ENCODE peak calls at places on chromosomes 13 and 19, in nine cellular contexts. One of them, this sample, is unnamed. For H3K4me1, the result is how much of the 10 kb centered on the place peaks cover.

GRCh38 chr13:45674908-45675307 is 27.2 kb upstream of the CBY2 start:
- DNase-seq in CD4-positive, alpha-beta memory T cell: no peak
- DNase-seq in CD4-positive, CD25-positive, alpha-beta regulatory T cell: no peak
- DNase-seq in ovary: no peak
- DNase-seq in osteoblast: peak
- DNase-seq in mammary epithelial cell: peak
- DNase-seq in ascending aorta: no peak
- DNase-seq in mesenchymal stem cell: peak
- DNase-seq in CD8-positive, alpha-beta T cell: no peak
- DNase-seq in this sample: no peak

GRCh38 chr13:106533940-106534843 is 1.3 kb downstream of the EFNB2 start:
- DNase-seq in mammary epithelial cell: peak
- DNase-seq in CD8-positive, alpha-beta T cell: peak
- DNase-seq in osteoblast: peak
- DNase-seq in CD4-positive, alpha-beta memory T cell: peak
- DNase-seq in mesenchymal stem cell: peak
- DNase-seq in ascending aorta: peak
- DNase-seq in ovary: peak
- DNase-seq in CD4-positive, CD25-positive, alpha-beta regulatory T cell: peak
- DNase-seq in this sample: peak

GRCh38 chr13:84126671-84127171 is 244.4 kb upstream of the SLITRK1 start:
- DNase-seq in mesenchymal stem cell: no peak
- DNase-seq in ovary: no peak
- DNase-seq in osteoblast: no peak
- DNase-seq in CD8-positive, alpha-beta T cell: no peak
- DNase-seq in ascending aorta: no peak
- DNase-seq in CD4-positive, CD25-positive, alpha-beta regulatory T cell: no peak
- DNase-seq in mammary epithelial cell: no peak
- DNase-seq in CD4-positive, alpha-beta memory T cell: no peak
- DNase-seq in this sample: no peak

GRCh38 chr13:113981201-113981605 is 7.3 kb upstream of the C13orf46 start:
- DNase-seq in mesenchymal stem cell: no peak
- DNase-seq in CD4-positive, CD25-positive, alpha-beta regulatory T cell: no peak
- DNase-seq in CD8-positive, alpha-beta T cell: no peak
- DNase-seq in CD4-positive, alpha-beta memory T cell: no peak
- DNase-seq in ascending aorta: no peak
- DNase-seq in mammary epithelial cell: peak
- DNase-seq in osteoblast: no peak
- DNase-seq in ovary: no peak
- DNase-seq in this sample: peak

GRCh38 chr13:94968040-94968756 is 255.9 kb upstream of the SOX21 start:
- DNase-seq in CD8-positive, alpha-beta T cell: no peak
- DNase-seq in mesenchymal stem cell: peak
- DNase-seq in CD4-positive, alpha-beta memory T cell: no peak
- DNase-seq in mammary epithelial cell: no peak
- DNase-seq in osteoblast: no peak
- DNase-seq in CD4-positive, CD25-positive, alpha-beta regulatory T cell: no peak
- DNase-seq in ascending aorta: no peak
- DNase-seq in ovary: peak
- DNase-seq in this sample: no peak

GRCh38 chr19:52007436-52007804 is 591 bp downstream of the ZNF615 start:
- DNase-seq in CD4-positive, alpha-beta memory T cell: no peak
- DNase-seq in CD4-positive, CD25-positive, alpha-beta regulatory T cell: no peak
- DNase-seq in mammary epithelial cell: no peak
- DNase-seq in osteoblast: peak
- DNase-seq in mesenchymal stem cell: no peak
- DNase-seq in CD8-positive, alpha-beta T cell: no peak
- DNase-seq in ascending aorta: no peak
- DNase-seq in ovary: no peak
- DNase-seq in this sample: no peak

GRCh38 chr13:92365904-92366303 is 860.7 kb upstream of the GPC6 start:
- DNase-seq in CD4-positive, CD25-positive, alpha-beta regulatory T cell: no peak
- DNase-seq in mammary epithelial cell: no peak
- DNase-seq in CD4-positive, alpha-beta memory T cell: no peak
- DNase-seq in ovary: no peak
- DNase-seq in osteoblast: no peak
- DNase-seq in mesenchymal stem cell: no peak
- DNase-seq in CD8-positive, alpha-beta T cell: no peak
- DNase-seq in ascending aorta: no peak
- DNase-seq in this sample: no peak

GRCh38 chr19:57888494-57889231 is at the start of gene ZNF814:
- DNase-seq in osteoblast: peak
- DNase-seq in ascending aorta: peak
- DNase-seq in CD4-positive, CD25-positive, alpha-beta regulatory T cell: peak
- DNase-seq in CD8-positive, alpha-beta T cell: peak
- DNase-seq in ovary: peak
- DNase-seq in mesenchymal stem cell: peak
- DNase-seq in mammary epithelial cell: peak
- DNase-seq in CD4-positive, alpha-beta memory T cell: peak
- DNase-seq in this sample: peak

GRCh38 chr19:51441410-51442390 is 16.6 kb downstream of the SIGLEC8 start:
- DNase-seq in mammary epithelial cell: peak
- DNase-seq in ovary: no peak
- DNase-seq in CD4-positive, CD25-positive, alpha-beta regulatory T cell: peak
- DNase-seq in osteoblast: no peak
- DNase-seq in CD8-positive, alpha-beta T cell: peak
- DNase-seq in mesenchymal stem cell: no peak
- DNase-seq in CD4-positive, alpha-beta memory T cell: peak
- DNase-seq in ascending aorta: peak
- DNase-seq in this sample: no peak

GRCh38 chr13:37375071-37375470 is 223.5 kb downstream of the POSTN start:
- DNase-seq in mammary epithelial cell: peak
- DNase-seq in ovary: no peak
- DNase-seq in CD4-positive, alpha-beta memory T cell: no peak
- DNase-seq in mesenchymal stem cell: no peak
- DNase-seq in CD4-positive, CD25-positive, alpha-beta regulatory T cell: no peak
- DNase-seq in CD8-positive, alpha-beta T cell: no peak
- DNase-seq in osteoblast: no peak
- DNase-seq in ascending aorta: no peak
- DNase-seq in this sample: no peak

GRCh38 chr13:39603424-39603947 is 493 bp upstream of the LHFPL6 start:
- DNase-seq in ovary: peak
- DNase-seq in CD4-positive, alpha-beta memory T cell: no peak
- DNase-seq in mammary epithelial cell: no peak
- DNase-seq in mesenchymal stem cell: peak
- DNase-seq in osteoblast: no peak
- DNase-seq in CD4-positive, CD25-positive, alpha-beta regulatory T cell: no peak
- DNase-seq in ascending aorta: no peak
- DNase-seq in CD8-positive, alpha-beta T cell: no peak
- DNase-seq in this sample: no peak

GRCh38 chr19:15453906-15454305 is 4.2 kb upstream of the WIZ start:
- DNase-seq in CD8-positive, alpha-beta T cell: no peak
- DNase-seq in mammary epithelial cell: no peak
- DNase-seq in CD4-positive, CD25-positive, alpha-beta regulatory T cell: no peak
- DNase-seq in mesenchymal stem cell: no peak
- DNase-seq in osteoblast: peak
- DNase-seq in CD4-positive, alpha-beta memory T cell: no peak
- DNase-seq in ovary: peak
- DNase-seq in ascending aorta: no peak
- DNase-seq in this sample: no peak

GRCh38 chr19:41298327-41298964 is 11.5 kb upstream of the CCDC97 start:
- DNase-seq in CD4-positive, CD25-positive, alpha-beta regulatory T cell: no peak
- DNase-seq in mammary epithelial cell: peak
- DNase-seq in osteoblast: peak
- DNase-seq in CD8-positive, alpha-beta T cell: peak
- DNase-seq in ascending aorta: peak
- DNase-seq in mesenchymal stem cell: peak
- DNase-seq in CD4-positive, alpha-beta memory T cell: peak
- DNase-seq in ovary: no peak
- DNase-seq in this sample: peak

GRCh38 chr13:97220151-97220900 is 1.8 kb upstream of the MBNL2 start:
- DNase-seq in CD8-positive, alpha-beta T cell: no peak
- DNase-seq in mammary epithelial cell: no peak
- DNase-seq in mesenchymal stem cell: no peak
- DNase-seq in ascending aorta: no peak
- DNase-seq in CD4-positive, alpha-beta memory T cell: no peak
- DNase-seq in ovary: no peak
- DNase-seq in osteoblast: no peak
- DNase-seq in CD4-positive, CD25-positive, alpha-beta regulatory T cell: no peak
- DNase-seq in this sample: no peak

GRCh38 chr13:19152403-19152802 is 29.2 kb downstream of the TUBA3C start:
- DNase-seq in mesenchymal stem cell: no peak
- DNase-seq in mammary epithelial cell: no peak
- DNase-seq in ascending aorta: no peak
- DNase-seq in CD4-positive, alpha-beta memory T cell: no peak
- DNase-seq in osteoblast: no peak
- DNase-seq in CD8-positive, alpha-beta T cell: no peak
- DNase-seq in CD4-positive, CD25-positive, alpha-beta regulatory T cell: no peak
- DNase-seq in ovary: no peak
- DNase-seq in this sample: no peak

GRCh38 chr13:46586766-46587509 is 34.0 kb downstream of the LRCH1 start:
- DNase-seq in CD8-positive, alpha-beta T cell: no peak
- DNase-seq in CD4-positive, CD25-positive, alpha-beta regulatory T cell: no peak
- DNase-seq in CD4-positive, alpha-beta memory T cell: no peak
- DNase-seq in ovary: no peak
- DNase-seq in mesenchymal stem cell: peak
- DNase-seq in ascending aorta: no peak
- DNase-seq in mammary epithelial cell: no peak
- DNase-seq in osteoblast: no peak
- DNase-seq in this sample: no peak

GRCh38 chr19:35048911-35049411 is 7.4 kb downstream of the HPN start:
- DNase-seq in ovary: peak
- DNase-seq in osteoblast: peak
- DNase-seq in mesenchymal stem cell: no peak
- DNase-seq in mammary epithelial cell: no peak
- DNase-seq in ascending aorta: no peak
- DNase-seq in CD4-positive, CD25-positive, alpha-beta regulatory T cell: no peak
- DNase-seq in CD8-positive, alpha-beta T cell: no peak
- DNase-seq in CD4-positive, alpha-beta memory T cell: no peak
- DNase-seq in this sample: peak

GRCh38 chr13:44153536-44153935 is 220.1 kb upstream of the SERP2 start:
- DNase-seq in CD4-positive, CD25-positive, alpha-beta regulatory T cell: no peak
- DNase-seq in CD8-positive, alpha-beta T cell: no peak
- DNase-seq in osteoblast: no peak
- DNase-seq in ovary: no peak
- DNase-seq in ascending aorta: no peak
- DNase-seq in CD4-positive, alpha-beta memory T cell: no peak
- DNase-seq in mammary epithelial cell: no peak
- DNase-seq in mesenchymal stem cell: no peak
- DNase-seq in this sample: no peak
- H3K4me1 ChIP-seq in CD4-positive, CD25-positive, alpha-beta regulatory T cell: under half
- H3K4me1 ChIP-seq in CD8-positive, alpha-beta T cell: under half
- H3K4me1 ChIP-seq in osteoblast: under half
- H3K4me1 ChIP-seq in ovary: under half
- H3K4me1 ChIP-seq in ascending aorta: under half
- H3K4me1 ChIP-seq in CD4-positive, alpha-beta memory T cell: under half
- H3K4me1 ChIP-seq in mammary epithelial cell: under half
- H3K4me1 ChIP-seq in mesenchymal stem cell: under half
- H3K4me1 ChIP-seq in this sample: under half

GRCh38 chr13:85812282-85812681 is 13.1 kb upstream of the SLITRK6 start:
- DNase-seq in osteoblast: no peak
- DNase-seq in ovary: no peak
- DNase-seq in ascending aorta: no peak
- DNase-seq in CD4-positive, CD25-positive, alpha-beta regulatory T cell: no peak
- DNase-seq in mesenchymal stem cell: no peak
- DNase-seq in mammary epithelial cell: no peak
- DNase-seq in CD4-positive, alpha-beta memory T cell: no peak
- DNase-seq in CD8-positive, alpha-beta T cell: no peak
- DNase-seq in this sample: no peak

DNA sequence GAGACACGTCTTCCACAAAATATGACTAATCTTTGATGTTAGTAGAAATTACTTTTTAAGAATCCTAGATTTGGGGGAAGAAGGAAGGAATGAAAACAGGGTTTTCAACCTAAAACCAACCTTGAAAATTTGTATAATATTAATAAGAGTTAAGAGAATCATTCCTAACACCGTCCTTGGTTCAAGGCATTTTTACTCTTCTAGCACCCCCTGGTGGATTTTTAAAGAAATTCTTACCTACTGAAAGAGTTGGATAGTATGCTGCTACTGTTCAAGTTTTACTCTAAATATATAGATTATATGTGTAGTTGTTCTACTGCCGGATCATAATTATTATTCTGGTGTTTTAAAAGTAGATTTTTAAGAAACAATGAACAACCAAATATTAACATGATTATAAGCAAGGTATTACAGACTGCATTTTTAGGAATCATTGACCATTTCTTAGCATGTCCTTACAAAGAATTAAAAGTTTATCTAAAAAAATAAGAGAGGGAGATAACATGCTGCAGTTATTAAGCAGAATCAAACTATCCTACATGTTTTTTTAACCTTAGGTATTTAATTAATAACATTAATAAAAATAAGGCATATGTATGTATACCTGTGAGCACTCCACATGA is 7.4 kb upstream of the SLITRK6 start:
- DNase-seq in osteoblast: no peak
- DNase-seq in mammary epithelial cell: peak
- DNase-seq in CD4-positive, alpha-beta memory T cell: peak
- DNase-seq in CD8-positive, alpha-beta T cell: no peak
- DNase-seq in CD4-positive, CD25-positive, alpha-beta regulatory T cell: peak
- DNase-seq in mesenchymal stem cell: peak
- DNase-seq in ovary: no peak
- DNase-seq in ascending aorta: no peak
- DNase-seq in this sample: no peak
- H3K4me1 ChIP-seq in osteoblast: under half
- H3K4me1 ChIP-seq in mammary epithelial cell: under half
- H3K4me1 ChIP-seq in CD4-positive, alpha-beta memory T cell: under half
- H3K4me1 ChIP-seq in CD8-positive, alpha-beta T cell: under half
- H3K4me1 ChIP-seq in CD4-positive, CD25-positive, alpha-beta regulatory T cell: under half
- H3K4me1 ChIP-seq in mesenchymal stem cell: under half
- H3K4me1 ChIP-seq in ovary: under half
- H3K4me1 ChIP-seq in ascending aorta: under half
- H3K4me1 ChIP-seq in this sample: under half

DNA sequence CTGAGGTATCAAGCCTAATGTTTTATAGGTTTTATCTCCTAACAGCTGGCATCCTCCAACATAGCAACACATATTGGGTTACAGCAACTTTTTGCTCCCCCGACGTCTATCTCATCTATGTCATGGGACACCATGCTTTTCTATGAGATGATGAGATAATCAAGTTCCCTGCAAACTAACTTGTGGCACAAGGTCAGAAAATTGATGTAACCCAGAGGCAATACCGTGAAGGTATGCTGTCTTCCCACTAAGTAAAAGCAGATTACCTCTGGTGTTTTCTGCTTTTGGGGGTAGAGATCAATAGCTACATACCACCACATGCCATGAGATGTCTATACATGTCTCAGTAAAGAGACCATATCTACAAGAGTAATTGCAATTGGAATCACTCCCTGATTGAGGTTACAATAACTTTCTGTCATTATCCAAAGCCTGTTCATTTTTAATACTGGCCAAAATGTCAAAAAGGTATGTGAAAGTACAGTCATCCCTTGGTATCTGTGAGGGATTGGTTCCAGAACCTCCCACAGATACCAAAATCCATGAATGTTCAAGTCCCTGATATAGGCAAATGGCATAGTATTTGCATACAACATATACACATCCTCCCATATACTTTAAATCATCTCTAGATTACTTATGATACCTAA is 131.3 kb downstream of the CYSLTR2 start:
- DNase-seq in osteoblast: no peak
- DNase-seq in mammary epithelial cell: no peak
- DNase-seq in CD4-positive, CD25-positive, alpha-beta regulatory T cell: no peak
- DNase-seq in CD8-positive, alpha-beta T cell: no peak
- DNase-seq in mesenchymal stem cell: no peak
- DNase-seq in ovary: no peak
- DNase-seq in ascending aorta: no peak
- DNase-seq in CD4-positive, alpha-beta memory T cell: no peak
- DNase-seq in this sample: no peak
- H3K4me1 ChIP-seq in osteoblast: under half
- H3K4me1 ChIP-seq in mammary epithelial cell: under half
- H3K4me1 ChIP-seq in CD4-positive, CD25-positive, alpha-beta regulatory T cell: under half
- H3K4me1 ChIP-seq in CD8-positive, alpha-beta T cell: under half
- H3K4me1 ChIP-seq in mesenchymal stem cell: under half
- H3K4me1 ChIP-seq in ovary: under half
- H3K4me1 ChIP-seq in ascending aorta: under half
- H3K4me1 ChIP-seq in CD4-positive, alpha-beta memory T cell: under half
- H3K4me1 ChIP-seq in this sample: under half

GRCh38 chr13:99894835-99895427 is 76.6 kb downstream of the ZIC5 start:
- DNase-seq in ascending aorta: no peak
- DNase-seq in CD4-positive, CD25-positive, alpha-beta regulatory T cell: peak
- DNase-seq in mesenchymal stem cell: peak
- DNase-seq in CD8-positive, alpha-beta T cell: no peak
- DNase-seq in ovary: no peak
- DNase-seq in mammary epithelial cell: no peak
- DNase-seq in osteoblast: peak
- DNase-seq in CD4-positive, alpha-beta memory T cell: no peak
- DNase-seq in this sample: no peak
- H3K4me1 ChIP-seq in ascending aorta: under half
- H3K4me1 ChIP-seq in CD4-positive, CD25-positive, alpha-beta regulatory T cell: under half
- H3K4me1 ChIP-seq in mesenchymal stem cell: under half
- H3K4me1 ChIP-seq in CD8-positive, alpha-beta T cell: under half
- H3K4me1 ChIP-seq in ovary: under half
- H3K4me1 ChIP-seq in mammary epithelial cell: under half
- H3K4me1 ChIP-seq in osteoblast: under half
- H3K4me1 ChIP-seq in CD4-positive, alpha-beta memory T cell: under half
- H3K4me1 ChIP-seq in this sample: under half